ENCODE peak calls at places on chromosomes 11 and 22, in eight cellular contexts. L is PC-9, F is neural progenitor cell, S is MM.1S, U is GM23338, O is HCT116, B is PC-3, P is GM23248. R is an unnamed sample.

GRCh38 chr11:105612766-105613165 is 2.9 kb downstream of the GRIA4 start:
- DNase-seq in L (no peak), F (no peak), S (no peak), U (no peak), O (no peak), B (no peak), P (no peak), R (no peak)

GRCh38 chr11:1834791-1835670 is at the start of gene SYT8:
- DNase-seq in L (no peak), F (no peak), S (no peak), U (no peak), O (no peak), B (no peak), P (no peak), R (no peak)

GRCh38 chr11:19931141-19931767 is 218.6 kb downstream of the NAV2 start:
- DNase-seq in L (no peak), F (peak; percentile 65), S (no peak), U (no peak), O (no peak), B (no peak), P (peak; percentile 79), R (peak; percentile 6)

GRCh38 chr22:20937031-20937793 is 20.0 kb downstream of the CRKL start:
- DNase-seq in L (no peak), F (no peak), S (no peak), U (no peak), O (no peak), B (no peak), P (no peak), R (no peak)

GRCh38 chr11:27440090-27440489 is 32.5 kb downstream of the LGR4 start:
- DNase-seq in L (no peak), F (no peak), S (no peak), U (no peak), O (no peak), B (no peak), P (no peak), R (no peak)

GRCh38 chr22:21711851-21712250 is 23.7 kb downstream of the YPEL1 start:
- DNase-seq in L (no peak), F (no peak), S (no peak), U (no peak), O (no peak), B (no peak), P (no peak), R (no peak)

GRCh38 chr11:28756977-28757376 is 648.8 kb downstream of the METTL15 start:
- DNase-seq in L (peak; percentile 49), F (no peak), S (no peak), U (no peak), O (no peak), B (peak; percentile 89), P (peak; percentile 63), R (peak; percentile 42)

GRCh38 chr11:73308003-73308962 is at the start of gene ARHGEF17:
- DNase-seq in L (peak; percentile 72), F (peak; percentile 93), S (no peak), U (peak; percentile 88), O (peak; percentile 34), B (peak; percentile 69), P (peak; percentile 91), R (peak; percentile 94)

GRCh38 chr22:42304021-42304790 is 33.8 kb upstream of the TCF20 start:
- DNase-seq in L (no peak), F (no peak), S (no peak), U (no peak), O (no peak), B (no peak), P (no peak), R (no peak)

GRCh38 chr11:69632900-69633299 is 8.1 kb upstream of the CCND1 start:
- DNase-seq in L (no peak), F (no peak), S (no peak), U (no peak), O (no peak), B (no peak), P (no peak), R (no peak)

GRCh38 chr11:22703561-22703960 is 37.1 kb downstream of the GAS2 start:
- DNase-seq in L (no peak), F (no peak), S (no peak), U (no peak), O (no peak), B (no peak), P (no peak), R (peak; percentile 11)

GRCh38 chr22:44648085-44648820 is 53.8 kb upstream of the PRR5 start:
- DNase-seq in L (no peak), F (no peak), S (no peak), U (no peak), O (no peak), B (no peak), P (peak; percentile 83), R (no peak)

GRCh38 chr11:32829157-32829679 is 509 bp upstream of the PRRG4 start:
- DNase-seq in L (peak; percentile 73), F (no peak), S (peak; percentile 82), U (no peak), O (no peak), B (peak; percentile 44), P (peak; percentile 57), R (no peak)

GRCh38 chr22:46941958-46942815 is 179.7 kb downstream of the TBC1D22A start:
- DNase-seq in L (no peak), F (no peak), S (no peak), U (no peak), O (no peak), B (no peak), P (no peak), R (peak; percentile 90)

GRCh38 chr11:66247295-66247694 is 21.1 kb upstream of the RAB1B start:
- DNase-seq in L (no peak), F (no peak), S (no peak), U (no peak), O (no peak), B (no peak), P (no peak), R (no peak)

GRCh38 chr11:66243816-66244215 is 24.6 kb upstream of the RAB1B start:
- DNase-seq in L (no peak), F (no peak), S (no peak), U (no peak), O (no peak), B (no peak), P (no peak), R (no peak)

GRCh38 chr11:66248903-66249302 is 19.5 kb upstream of the RAB1B start:
- DNase-seq in L (no peak), F (no peak), S (no peak), U (no peak), O (no peak), B (no peak), P (no peak), R (no peak)

GRCh38 chr11:66251811-66252210 is 16.6 kb upstream of the RAB1B start:
- DNase-seq in L (no peak), F (no peak), S (no peak), U (no peak), O (no peak), B (no peak), P (no peak), R (no peak)

DNA sequence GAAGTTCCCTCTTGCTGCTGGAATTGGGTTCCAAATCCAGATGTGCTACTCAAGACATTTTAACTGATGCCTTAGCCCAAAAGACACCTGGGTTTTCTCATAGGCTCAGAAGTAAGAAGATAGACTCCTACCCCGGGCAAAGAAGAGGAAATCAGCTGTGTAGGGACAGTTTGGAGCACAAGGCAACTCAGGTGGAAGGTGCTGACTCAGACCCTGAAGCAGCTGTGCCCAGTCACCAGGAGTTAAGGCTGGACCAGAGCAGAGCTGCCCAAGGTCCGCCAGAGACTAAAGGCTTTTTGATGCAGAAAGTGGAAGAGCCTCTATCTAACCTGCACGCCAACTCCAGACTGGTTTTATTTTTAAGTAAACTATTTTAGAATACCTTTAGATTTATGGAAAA is 20.6 kb upstream of the RAB1B start:
- DNase-seq in L (no peak), F (no peak), S (no peak), U (no peak), O (no peak), B (no peak), P (no peak), R (no peak)
- H3K36me3 ChIP-seq in L (no peaks in the 10 kb centered on the region), F (no peaks in the 10 kb centered on the region), S (no peaks in the 10 kb centered on the region), U (no peaks in the 10 kb centered on the region), O (no peaks in the 10 kb centered on the region), B (no peaks in the 10 kb centered on the region), P (no peaks in the 10 kb centered on the region), R (peaks cover 3% of the 10 kb centered on the region)

GRCh38 chr22:49849161-49850020 is 4.3 kb upstream of the ZBED4 start:
- DNase-seq in L (no peak), F (no peak), S (no peak), U (no peak), O (no peak), B (no peak), P (no peak), R (no peak)

GRCh38 chr22:49845666-49846459 is 7.8 kb upstream of the ZBED4 start:
- DNase-seq in L (no peak), F (no peak), S (no peak), U (no peak), O (no peak), B (no peak), P (no peak), R (no peak)

GRCh38 chr22:49850021-49850911 is 3.4 kb upstream of the ZBED4 start:
- DNase-seq in L (no peak), F (no peak), S (no peak), U (no peak), O (no peak), B (no peak), P (no peak), R (no peak)

GRCh38 chr22:49848690-49849160 is 4.9 kb upstream of the ZBED4 start:
- DNase-seq in L (no peak), F (no peak), S (no peak), U (no peak), O (no peak), B (no peak), P (no peak), R (no peak)

GRCh38 chr22:49847751-49848689 is 5.6 kb upstream of the ZBED4 start:
- DNase-seq in L (no peak), F (peak; percentile 28), S (no peak), U (peak; percentile 58), O (no peak), B (no peak), P (peak; percentile 36), R (no peak)
- TF ChIP-seq EZH2 in L (no peak), F (peak; percentile 98), S (no peak), U (peak; percentile 88), O (no peak), B (no peak), P (peak; percentile 67), R (no peak)

GRCh38 chr11:35629914-35630313 is 11.7 kb downstream of the FJX1 start:
- DNase-seq in L (peak; percentile 98), F (no peak), S (no peak), U (no peak), O (peak; percentile 86), B (peak; percentile 99), P (peak; percentile 98), R (peak; percentile 97)
- H3K4me3 ChIP-seq in L (peak overlapping the region; percentile 10), F (no peak overlapping the region), S (no peak overlapping the region), U (no peak overlapping the region), O (peak overlapping the region; percentile 8), B (no peak overlapping the region), P (no peak overlapping the region), R (no peak overlapping the region)

DNA sequence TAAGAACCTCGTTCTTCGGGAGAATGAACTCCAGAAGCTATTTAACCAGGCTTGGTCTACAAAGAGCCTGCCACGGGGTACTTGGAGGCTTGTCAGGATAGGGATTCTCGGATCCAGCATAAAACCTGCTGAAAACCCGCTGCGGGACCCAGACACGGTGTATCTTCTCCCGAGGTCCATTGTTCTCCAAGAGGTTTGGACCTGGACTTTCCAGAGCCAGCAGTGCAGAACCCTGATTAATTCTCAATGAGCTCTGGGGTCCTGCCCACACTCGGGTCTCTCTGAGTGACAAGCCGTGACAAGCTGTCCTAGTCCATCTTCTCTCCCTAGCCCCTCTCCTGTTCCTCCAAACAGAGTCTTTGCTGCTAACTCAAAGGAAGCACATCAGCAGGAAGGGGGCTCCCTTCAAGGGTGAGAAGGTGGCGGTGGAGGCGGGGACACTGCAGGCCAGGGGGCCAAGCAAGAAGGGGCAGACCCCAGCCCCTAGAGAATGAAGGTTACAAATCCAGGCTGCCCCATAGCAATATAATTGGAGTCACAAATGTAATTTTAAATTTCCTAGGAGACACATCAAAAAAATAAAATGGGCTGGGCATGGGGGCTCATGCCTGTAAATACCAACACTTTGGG is 12.2 kb downstream of the SHANK2 start:
- DNase-seq in L (no peak), F (no peak), S (no peak), U (no peak), O (no peak), B (no peak), P (no peak), R (no peak)
- H3K36me3 ChIP-seq in L (peaks cover 9% of the 10 kb centered on the region), F (no peaks in the 10 kb centered on the region), S (no peaks in the 10 kb centered on the region), U (peaks cover 5% of the 10 kb centered on the region), O (no peaks in the 10 kb centered on the region), B (peaks cover 6% of the 10 kb centered on the region), P (no peaks in the 10 kb centered on the region), R (no peaks in the 10 kb centered on the region)

R was measured in A673.